ENCODE peak calls at places on chromosomes 12 and 14, in eight cellular contexts. R is CD8-positive, alpha-beta T cell; H is uterus; S is CD4-positive, alpha-beta memory T cell; N is right cardiac atrium; F is effector memory CD4-positive, alpha-beta T cell; U is pancreas; C is heart right ventricle. L is an unnamed sample.

GRCh38 chr14:76138758-76139723 is 12.7 kb upstream of the GPATCH2L start:
- DNase-seq in N (no peak), C (no peak), H (no peak), S (no peak), F (no peak), R (no peak), U (no peak), L (no peak)

GRCh38 chr14:104591506-104592291 is 12.1 kb downstream of the C14orf180 start:
- DNase-seq in S (no peak), R (no peak), N (peak; percentile 55), H (no peak), F (no peak), U (no peak), C (no peak), L (no peak)

GRCh38 chr14:41604793-41605534 is 1.7 kb upstream of the LRFN5 start:
- DNase-seq in C (peak; percentile 32), H (peak; percentile 63), N (peak; percentile 75), R (no peak), F (no peak), U (no peak), S (no peak), L (peak; percentile 66)

GRCh38 chr14:57632649-57633048 is 139.0 kb upstream of the CCDC198 start:
- DNase-seq in C (no peak), H (no peak), N (no peak), F (no peak), R (no peak), S (no peak), U (no peak), L (no peak)

GRCh38 chr12:13044002-13044858 is at the start of gene FAM234B:
- DNase-seq in C (peak; percentile 78), R (peak; percentile 62), S (peak; percentile 64), U (peak; percentile 67), F (peak; percentile 49), N (peak; percentile 95), H (peak; percentile 84), L (no peak)

GRCh38 chr12:132046561-132046960 is 96.8 kb downstream of the EP400 start:
- DNase-seq in S (no peak), C (no peak), R (no peak), U (no peak), F (no peak), H (no peak), N (no peak), L (peak; percentile 94)

GRCh38 chr12:122088181-122088810 is 9.7 kb downstream of the MLXIP start:
- DNase-seq in R (no peak), F (no peak), H (no peak), U (no peak), S (no peak), C (no peak), N (no peak), L (no peak)

GRCh38 chr12:131135786-131136538 is 182.3 kb downstream of the ADGRD1 start:
- DNase-seq in U (no peak), R (no peak), N (no peak), H (no peak), C (no peak), F (no peak), S (no peak), L (no peak)

GRCh38 chr14:90275455-90275814 is 19.1 kb downstream of the PSMC1 start:
- DNase-seq in R (no peak), H (no peak), F (no peak), C (no peak), N (no peak), S (no peak), U (no peak), L (no peak)

GRCh38 chr14:98207466-98207865 is 1064.5 kb downstream of the BCL11B start:
- DNase-seq in F (no peak), H (no peak), N (no peak), R (no peak), U (no peak), S (no peak), C (no peak), L (no peak)

GRCh38 chr14:104795468-104795780 is at the start of gene AKT1:
- DNase-seq in U (no peak), S (no peak), F (no peak), H (no peak), C (no peak), N (no peak), R (no peak), L (no peak)

GRCh38 chr14:99562848-99563748 is 40.9 kb downstream of the CCDC85C start:
- DNase-seq in S (no peak), C (peak; percentile 79), U (peak; percentile 94), F (no peak), R (no peak), N (peak; percentile 91), H (peak; percentile 83), L (peak; percentile 39)

GRCh38 chr12:50197297-50197727 is 30.1 kb upstream of the CERS5 start:
- DNase-seq in R (no peak), F (no peak), S (no peak), U (no peak), C (no peak), N (no peak), H (no peak), L (no peak)

GRCh38 chr14:102957222-102957621 is 34.8 kb downstream of the AMN start:
- DNase-seq in H (no peak), R (no peak), S (no peak), N (no peak), U (no peak), F (no peak), C (no peak), L (no peak)

GRCh38 chr14:28001002-28001401 is 765.6 kb upstream of the FOXG1 start:
- DNase-seq in H (no peak), R (no peak), F (no peak), C (no peak), U (no peak), N (no peak), S (no peak), L (no peak)

GRCh38 chr12:2834581-2835491 is at the start of gene NRIP2:
- DNase-seq in S (no peak), H (peak; percentile 66), U (no peak), N (peak; percentile 79), F (no peak), R (no peak), C (peak; percentile 40), L (no peak)

GRCh38 chr12:12405882-12406281 is 49.0 kb downstream of the BORCS5 start:
- DNase-seq in U (peak; percentile 84), N (no peak), F (no peak), H (peak; percentile 21), S (no peak), C (no peak), R (no peak), L (no peak)

GRCh38 chr12:99453831-99454538 is 193.6 kb upstream of the GARIN6 start:
- DNase-seq in C (no peak), H (no peak), R (no peak), F (no peak), U (no peak), N (no peak), S (no peak), L (no peak)

GRCh38 chr14:81172881-81173280 is 47.9 kb downstream of the GTF2A1 start:
- DNase-seq in R (no peak), C (no peak), F (no peak), N (no peak), U (no peak), H (no peak), S (no peak), L (no peak)

GRCh38 chr14:104388631-104389325 is 190.8 kb upstream of the C14orf180 start:
- DNase-seq in C (no peak), R (no peak), N (peak; percentile 40), S (no peak), U (no peak), F (no peak), H (no peak), L (no peak)

GRCh38 chr12:93300611-93301021 is 77.1 kb upstream of the NUDT4 start:
- DNase-seq in F (no peak), H (no peak), U (no peak), C (peak; percentile 26), S (no peak), N (no peak), R (no peak), L (no peak)
- H3K4me3 ChIP-seq in F (no peak overlapping the region), H (no peak overlapping the region), U (no peak overlapping the region), C (no peak overlapping the region), S (no peak overlapping the region), N (no peak overlapping the region), R (no peak overlapping the region), L (no peak overlapping the region)

GRCh38 chr12:14479004-14479403 is 88.7 kb downstream of the PLBD1 start:
- DNase-seq in R (no peak), C (no peak), U (no peak), N (no peak), H (no peak), S (no peak), F (no peak), L (no peak)

GRCh38 chr12:14471497-14471896 is 96.2 kb downstream of the PLBD1 start:
- DNase-seq in H (no peak), U (no peak), S (no peak), N (no peak), R (no peak), F (no peak), C (no peak), L (no peak)

GRCh38 chr12:14473707-14474287 is 93.9 kb downstream of the PLBD1 start:
- DNase-seq in F (no peak), C (no peak), N (no peak), R (no peak), S (no peak), H (no peak), U (no peak), L (no peak)
- H3K9me3 ChIP-seq in F (peaks cover 11% of the 10 kb centered on the region), C (peaks cover 3% of the 10 kb centered on the region), N (no peaks in the 10 kb centered on the region), R (peaks cover 18% of the 10 kb centered on the region), S (no peaks in the 10 kb centered on the region), H (peaks cover 48% of the 10 kb centered on the region), U (no peaks in the 10 kb centered on the region), L (peaks cover 5% of the 10 kb centered on the region)

GRCh38 chr14:65321370-65321875 is 91.1 kb upstream of the FUT8 start:
- DNase-seq in C (no peak), H (no peak), U (no peak), N (no peak), S (no peak), R (no peak), F (no peak), L (no peak)

GRCh38 chr14:65318636-65319506 is 93.7 kb upstream of the FUT8 start:
- DNase-seq in U (no peak), C (no peak), H (no peak), N (no peak), S (no peak), R (no peak), F (no peak), L (no peak)

DNA sequence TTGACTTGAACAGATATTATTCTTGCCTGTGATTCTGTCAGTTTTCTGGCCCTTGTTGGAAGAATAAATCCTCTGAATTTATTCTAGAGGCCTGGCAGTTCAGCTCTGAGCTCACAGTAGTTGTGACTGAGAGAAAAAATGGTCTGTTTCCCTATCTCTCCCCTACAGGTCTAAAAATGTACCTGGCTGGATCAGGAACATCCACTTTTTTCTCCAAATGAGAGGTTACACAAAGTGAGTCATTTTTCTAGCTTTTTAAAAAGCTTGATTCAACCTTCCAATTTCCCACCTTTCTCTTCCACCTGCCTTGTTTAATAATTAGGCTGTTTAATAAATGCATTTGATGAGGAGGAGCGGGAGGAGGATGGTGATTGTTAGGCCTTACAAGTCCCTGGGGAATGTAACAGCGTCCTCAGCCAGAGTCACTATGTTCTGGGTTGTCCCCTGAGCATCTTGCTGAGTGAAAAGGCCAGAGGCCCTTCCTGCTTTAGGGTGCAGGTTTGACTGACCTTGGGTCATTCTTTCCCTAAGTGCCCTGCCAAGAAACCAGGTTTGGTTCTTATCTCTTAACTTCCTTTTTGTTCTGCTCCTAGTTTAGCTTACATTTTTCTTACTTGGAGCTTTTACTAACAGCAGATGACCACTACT is 91.7 kb upstream of the FUT8 start:
- DNase-seq in F (no peak), H (no peak), N (no peak), S (no peak), R (no peak), U (no peak), C (no peak), L (no peak)
- H3K4me3 ChIP-seq in F (no peak overlapping the region), H (no peak overlapping the region), N (no peak overlapping the region), S (no peak overlapping the region), R (no peak overlapping the region), U (no peak overlapping the region), C (no peak overlapping the region), L (no peak overlapping the region)

GRCh38 chr14:105987563-105987962 is 461.2 kb downstream of the TMEM121 start:
- DNase-seq in C (no peak), N (no peak), F (no peak), H (no peak), S (no peak), R (no peak), U (no peak), L (no peak)
- H3K9me3 ChIP-seq in C (no peaks in the 10 kb centered on the region), N (no peaks in the 10 kb centered on the region), F (no peaks in the 10 kb centered on the region), H (no peaks in the 10 kb centered on the region), S (no peaks in the 10 kb centered on the region), R (no peaks in the 10 kb centered on the region), U (no peaks in the 10 kb centered on the region), L (peaks cover 10% of the 10 kb centered on the region)

L was measured in AG04450.